ENCODE peak calls at places on chromosome 15, in nine cellular contexts. L, A, C, D, F, J, K, G and X are unnamed samples.

GRCh38 chr15:45026646-45027045 is 3.7 kb downstream of the SORD start:
- DNase-seq in L (no peak), F (no peak), J (no peak), A (peak), C (no peak), K (no peak), D (no peak), G (no peak), X (no peak)

GRCh38 chr15:101528108-101528916 is 38.8 kb upstream of the PCSK6 start:
- DNase-seq in D (no peak), G (no peak), L (peak), F (peak), J (no peak), C (no peak), K (no peak), A (peak), X (no peak)

GRCh38 chr15:66838671-66839239 is 136.7 kb downstream of the SMAD6 start:
- DNase-seq in F (peak), A (peak), C (peak), D (no peak), J (no peak), K (peak), G (no peak), L (peak), X (no peak)

GRCh38 chr15:88529021-88529630 is 17.4 kb downstream of the DET1 start:
- DNase-seq in L (peak), K (peak), J (no peak), C (no peak), A (peak), D (no peak), G (no peak), F (no peak), X (peak)

GRCh38 chr15:68819451-68820204 is 1.1 kb downstream of the ANP32A start:
- DNase-seq in F (peak), K (peak), J (no peak), L (peak), D (no peak), A (peak), C (peak), G (peak), X (no peak)

GRCh38 chr15:76253851-76254440 is 57.3 kb downstream of the ETFA start:
- DNase-seq in L (no peak), D (no peak), C (no peak), J (no peak), G (no peak), A (no peak), F (no peak), K (no peak), X (no peak)

GRCh38 chr15:73838795-73839565 is 34.4 kb upstream of the TBC1D21 start:
- DNase-seq in K (no peak), G (no peak), J (no peak), A (peak), D (no peak), C (no peak), L (no peak), F (no peak), X (peak)

GRCh38 chr15:60420322-60420721 is 22.5 kb upstream of the ANXA2 start:
- DNase-seq in G (no peak), A (no peak), D (no peak), L (no peak), C (no peak), J (no peak), F (no peak), K (no peak), X (no peak)

GRCh38 chr15:36469567-36469966 is 109.9 kb upstream of the CDIN1 start:
- DNase-seq in K (peak), G (no peak), C (no peak), A (peak), J (peak), F (no peak), D (no peak), L (peak), X (peak)